ENCODE peak calls at places on chromosome 15, in five cellular contexts. P, E, V, C and F are unnamed samples. For H3K4me1, the result is how much of the 10 kb centered on the place peaks cover.

GRCh38 chr15:42084465-42085235 is 9.7 kb downstream of the PLA2G4D start:
- DNase-seq in C (peak), V (peak), E (no peak), P (peak), F (peak)

GRCh38 chr15:93055211-93055763 is 33.7 kb downstream of the RGMA start:
- DNase-seq in P (no peak), E (no peak), V (no peak), C (no peak), F (no peak)

GRCh38 chr15:72062319-72062718 is 55.6 kb downstream of the MYO9A start:
- DNase-seq in P (no peak), E (no peak), V (no peak), C (no peak), F (no peak)

GRCh38 chr15:38563723-38564519 is 693 bp downstream of the RASGRP1 start:
- DNase-seq in C (peak), V (peak), P (peak), E (peak), F (peak)

GRCh38 chr15:89998141-89998661 is 2.9 kb upstream of the ZNF710 start:
- DNase-seq in E (peak), P (peak), V (no peak), C (no peak), F (no peak)

GRCh38 chr15:86653344-86654192 is 573.9 kb downstream of the AGBL1 start:
- DNase-seq in V (no peak), P (no peak), C (no peak), E (no peak), F (no peak)

GRCh38 chr15:92527197-92527596 is 128.4 kb downstream of the FAM174B start:
- DNase-seq in V (peak), P (no peak), E (no peak), C (peak), F (no peak)

GRCh38 chr15:67171471-67171870 is 83.0 kb downstream of the AAGAB start:
- DNase-seq in E (no peak), P (no peak), V (no peak), C (no peak), F (no peak)

GRCh38 chr15:80982839-80983238 is 6.8 kb downstream of the MESD start:
- DNase-seq in E (no peak), P (no peak), V (no peak), C (no peak), F (no peak)

GRCh38 chr15:99307735-99308134 is 56.5 kb downstream of the LRRC28 start:
- DNase-seq in E (no peak), V (no peak), P (no peak), C (no peak), F (no peak)

GRCh38 chr15:53498996-53499395 is 260.5 kb downstream of the WDR72 start:
- DNase-seq in V (no peak), P (no peak), E (no peak), C (no peak), F (no peak)

GRCh38 chr15:86159436-86159835 is 79.8 kb downstream of the AGBL1 start:
- DNase-seq in V (no peak), P (no peak), E (no peak), C (no peak), F (no peak)

GRCh38 chr15:92336588-92336987 is 57.1 kb upstream of the ST8SIA2 start:
- DNase-seq in V (no peak), E (no peak), P (no peak), C (peak), F (no peak)

GRCh38 chr15:59150185-59150584 is 45.2 kb downstream of the CCNB2 start:
- DNase-seq in C (no peak), E (no peak), V (no peak), P (no peak), F (no peak)

GRCh38 chr15:32923176-32923575 is 205.4 kb downstream of the GREM1 start:
- DNase-seq in P (no peak), V (no peak), C (no peak), E (no peak), F (no peak)

GRCh38 chr15:74317820-74318375 is 49.5 kb downstream of the CYP11A1 start:
- DNase-seq in E (no peak), V (peak), C (peak), P (peak), F (peak)

GRCh38 chr15:52093539-52094502 is 18.8 kb downstream of the BCL2L10 start:
- DNase-seq in V (no peak), P (peak), C (no peak), E (no peak), F (no peak)

GRCh38 chr15:94252906-94253305 is 21.5 kb downstream of the MCTP2 start:
- DNase-seq in P (no peak), E (no peak), V (no peak), C (no peak), F (no peak)

GRCh38 chr15:80697316-80697715 is 2.2 kb downstream of the ABHD17C start:
- DNase-seq in V (peak), E (no peak), P (no peak), C (no peak), F (no peak)

GRCh38 chr15:22819651-22820050 is 18.8 kb upstream of the NIPA2 start:
- DNase-seq in V (no peak), C (no peak), P (no peak), E (no peak), F (no peak)

GRCh38 chr15:59722032-59722431 is 32.9 kb upstream of the BNIP2 start:
- DNase-seq in C (no peak), P (no peak), V (no peak), E (no peak), F (no peak)

GRCh38 chr15:50280271-50280670 is 14.7 kb upstream of the HDC start:
- DNase-seq in C (no peak), P (no peak), V (no peak), E (no peak), F (no peak)

GRCh38 chr15:50275908-50276307 is 10.4 kb upstream of the HDC start:
- DNase-seq in C (no peak), V (no peak), P (no peak), E (no peak), F (no peak)

GRCh38 chr15:50281427-50281826 is 15.9 kb upstream of the HDC start:
- DNase-seq in C (no peak), E (no peak), V (no peak), P (no peak), F (no peak)
- H3K4me1 ChIP-seq in C (under half), E (under half), V (under half), P (under half), F (under half)

DNA sequence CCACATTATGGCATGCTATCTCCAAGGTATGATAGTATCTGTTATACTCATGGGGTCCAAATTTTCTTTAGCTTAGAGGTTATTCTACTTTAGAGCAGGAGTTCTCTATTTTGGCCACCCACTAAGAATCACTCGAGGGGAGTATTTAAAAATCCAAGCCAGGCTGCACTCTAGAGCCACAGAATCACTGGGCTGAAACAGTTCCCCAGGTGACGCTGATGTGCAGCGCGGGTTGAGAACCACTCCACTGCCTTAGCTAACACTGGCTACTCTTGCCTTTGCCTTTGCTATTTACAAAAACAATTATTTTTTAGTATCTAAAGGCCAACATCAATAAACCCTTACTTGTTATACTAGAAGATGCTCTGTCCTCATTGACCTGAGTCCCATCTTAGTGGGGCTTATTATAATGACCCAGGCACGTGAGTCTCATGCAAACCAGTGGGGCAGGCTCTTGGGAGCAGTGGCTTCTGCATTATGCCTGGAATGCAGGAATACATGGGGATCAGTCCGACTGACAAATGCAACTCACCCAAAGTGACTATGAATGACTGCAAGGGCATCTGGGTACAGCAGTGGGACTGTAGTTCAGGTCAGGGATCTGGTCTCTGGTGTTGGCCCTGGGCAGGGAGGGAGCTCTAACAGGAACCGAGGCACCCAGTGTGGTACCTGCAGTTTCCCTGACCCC is 21.7 kb upstream of the CGNL1 start:
- DNase-seq in P (no peak), V (no peak), E (no peak), C (no peak), F (no peak)
- H3K4me1 ChIP-seq in P (under half), V (under half), E (under half), C (under half), F (under half)

GRCh38 chr15:64462492-64462891 is 2.1 kb downstream of the ZNF609 start:
- DNase-seq in C (no peak), V (no peak), P (no peak), E (no peak), F (no peak)
- H3K4me1 ChIP-seq in C (half or more), V (under half), P (under half), E (under half), F (half or more)

DNA sequence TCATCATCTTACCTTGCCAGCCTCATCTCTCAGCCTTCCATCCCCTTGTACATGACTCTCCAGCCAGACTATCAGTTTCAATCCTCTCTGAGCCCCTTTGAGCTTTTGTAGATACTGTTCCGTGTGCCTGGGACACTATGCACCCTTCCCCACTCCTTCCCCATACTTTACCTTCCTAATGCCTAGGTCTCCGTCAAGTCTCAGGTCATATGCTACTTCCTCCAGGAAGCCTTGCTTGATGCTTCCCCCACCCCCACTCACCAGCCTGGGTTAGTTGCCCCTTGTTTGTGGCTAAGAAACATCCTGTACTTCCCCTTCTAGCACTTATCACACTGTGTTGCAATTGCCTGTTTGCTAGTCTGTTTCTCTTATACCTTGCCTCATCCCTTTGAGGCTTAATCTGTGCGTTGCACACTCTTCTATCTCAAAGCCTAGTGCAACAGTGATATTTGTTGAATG is 6.7 kb upstream of the USP3 start:
- DNase-seq in P (peak), E (no peak), C (peak), V (peak), F (no peak)
- H3K4me1 ChIP-seq in P (half or more), E (under half), C (under half), V (under half), F (under half)

DNA sequence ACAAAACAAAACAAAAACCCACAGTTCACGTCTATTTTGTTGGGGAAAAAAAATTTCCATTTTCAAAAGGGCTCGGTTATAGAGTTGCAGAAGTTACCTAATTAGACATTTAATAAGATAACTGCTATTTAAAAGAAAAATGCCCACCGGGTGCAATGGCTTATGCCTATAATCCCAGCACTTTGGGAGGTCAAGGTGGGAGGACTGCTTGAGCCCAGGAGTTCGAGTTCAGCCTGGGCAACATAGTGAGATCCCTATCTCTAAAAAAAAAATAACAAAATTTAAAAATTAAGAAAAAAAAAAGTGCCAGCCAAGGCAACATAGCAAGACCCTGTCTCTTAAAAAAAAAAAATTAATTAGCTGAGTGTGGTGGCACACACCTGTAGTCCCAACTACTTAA is 19.2 kb downstream of the SEC11A start:
- DNase-seq in E (no peak), P (no peak), C (no peak), V (no peak), F (no peak)
- H3K4me1 ChIP-seq in E (under half), P (under half), C (under half), V (under half), F (under half)

GRCh38 chr15:39890640-39891039 is 29.4 kb downstream of the GPR176 start:
- DNase-seq in P (no peak), E (no peak), C (no peak), V (no peak), F (no peak)
- H3K4me1 ChIP-seq in P (under half), E (under half), C (under half), V (under half), F (under half)

GRCh38 chr15:39625856-39626255 is 45.0 kb downstream of the THBS1 start:
- DNase-seq in P (no peak), E (no peak), V (no peak), C (no peak), F (no peak)
- H3K4me1 ChIP-seq in P (under half), E (under half), V (under half), C (half or more), F (under half)

GRCh38 chr15:40052604-40053003 is 13.6 kb upstream of the SRP14 start:
- DNase-seq in C (no peak), V (peak), E (no peak), P (no peak), F (no peak)

GRCh38 chr15:40049076-40049475 is 10.1 kb upstream of the SRP14 start:
- DNase-seq in P (no peak), V (no peak), C (no peak), E (no peak), F (no peak)

GRCh38 chr15:40053234-40054055 is 14.5 kb upstream of the SRP14 start:
- DNase-seq in V (no peak), P (no peak), C (no peak), E (no peak), F (no peak)

GRCh38 chr15:40051616-40052415 is 12.8 kb upstream of the SRP14 start:
- DNase-seq in V (peak), C (no peak), E (no peak), P (no peak), F (no peak)

DNA sequence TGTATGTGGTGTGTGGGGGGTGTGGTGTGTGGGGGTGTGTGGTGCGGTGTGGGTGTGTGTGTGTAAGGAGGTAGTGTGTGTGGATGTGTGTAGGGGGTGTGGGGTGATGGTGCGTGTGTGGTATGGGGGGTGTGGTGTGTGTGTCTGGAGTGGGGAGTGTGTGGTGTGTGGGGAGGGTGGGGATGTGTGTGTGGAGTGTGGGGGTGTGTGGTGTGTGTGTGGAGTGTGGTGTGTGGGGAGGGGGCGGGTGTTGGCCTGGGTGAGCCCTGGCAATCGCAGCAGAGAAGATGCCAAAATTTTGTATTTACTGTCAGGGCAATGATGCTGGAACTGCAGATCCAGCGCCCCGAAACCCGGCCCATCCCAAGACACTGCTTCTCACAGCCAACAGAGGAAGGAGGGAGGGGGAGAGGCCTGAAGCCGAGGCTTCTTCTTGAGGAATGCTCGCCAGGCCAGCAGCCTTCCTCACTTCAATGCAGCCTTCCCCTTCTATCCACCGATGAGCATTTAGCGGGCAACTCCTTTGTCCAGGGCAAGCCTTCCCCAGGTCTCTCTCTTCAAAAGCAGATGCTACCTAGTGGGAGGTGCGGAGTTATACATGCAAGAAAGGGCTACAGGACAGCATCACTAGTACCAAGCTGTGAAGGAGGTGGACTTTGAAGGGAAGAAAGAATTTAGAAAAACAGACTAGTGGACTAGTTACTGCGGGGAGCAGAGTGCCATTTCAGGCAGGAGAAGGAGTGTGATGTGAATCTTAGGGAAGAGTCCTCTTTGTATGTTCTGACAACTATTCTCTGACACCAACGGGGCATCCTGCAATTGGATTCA is 12.0 kb upstream of the SRP14 start:
- DNase-seq in E (no peak), C (no peak), V (no peak), P (peak), F (peak)
- H3K4me1 ChIP-seq in E (under half), C (half or more), V (under half), P (under half), F (under half)

DNA sequence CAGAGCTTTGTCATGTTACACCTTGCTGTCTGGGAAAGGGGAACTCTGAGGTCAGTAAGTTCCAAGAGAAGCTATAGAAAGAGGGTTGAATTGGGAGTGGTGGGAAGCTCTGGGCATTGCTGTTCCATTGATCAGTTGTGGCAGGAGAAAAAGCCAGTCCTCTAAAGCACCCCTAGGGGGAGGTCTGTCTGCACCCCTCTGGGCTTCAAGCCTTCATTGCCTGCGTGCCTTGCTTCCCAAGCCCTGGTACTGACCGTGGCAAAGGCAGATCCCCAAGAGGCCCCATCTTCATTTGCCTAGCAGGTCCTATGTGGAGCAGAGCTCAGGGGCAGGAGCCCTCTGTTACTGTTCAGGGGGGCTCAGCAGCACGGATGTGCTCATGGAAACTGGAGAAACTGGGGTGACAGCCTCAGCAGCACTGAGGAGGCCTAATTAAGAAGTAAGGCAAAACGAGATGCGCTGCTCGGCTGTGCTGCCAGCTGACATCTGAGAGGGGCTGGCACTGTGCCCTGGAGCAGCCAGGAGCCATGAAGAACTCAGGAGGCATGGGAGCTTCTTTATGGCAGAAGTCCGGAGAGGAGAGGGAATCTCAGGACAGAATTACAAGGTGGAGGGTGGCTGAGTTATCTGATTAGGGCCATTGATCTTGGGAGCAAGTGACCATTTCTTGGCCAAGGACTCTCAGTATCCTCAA is 270.9 kb downstream of the RPLP1 start:
- DNase-seq in E (no peak), P (no peak), V (no peak), C (peak), F (no peak)
- H3K4me1 ChIP-seq in E (under half), P (under half), V (under half), C (under half), F (under half)

GRCh38 chr15:57583282-57583681 is 8.4 kb upstream of the MYZAP start:
- DNase-seq in P (no peak), E (no peak), C (no peak), V (no peak), F (no peak)
- H3K4me1 ChIP-seq in P (under half), E (under half), C (under half), V (under half), F (under half)